ENCODE peak calls at places on chromosomes 1 and 21, in five cellular contexts. R, L, D, A and H are unnamed samples.
A peak's percentile ranks its signal among the peaks of the same experiment; 100 is the strongest.

GRCh38 chr1:42385283-42385682 is 4.7 kb downstream of the RIMKLA start:
- DNase-seq in R (no peak), L (no peak), D (no peak), A (peak; percentile 36), H (peak; percentile 3)

GRCh38 chr1:240739754-240740153 is 127.8 kb upstream of the GREM2 start:
- DNase-seq in R (no peak), L (no peak), D (no peak), A (no peak), H (no peak)

GRCh38 chr1:171252482-171252881 is 4.2 kb downstream of the FMO1 start:
- DNase-seq in R (no peak), L (peak; percentile 50), D (no peak), A (no peak), H (no peak)

GRCh38 chr1:172843444-172843843 is 184.5 kb downstream of the FASLG start:
- DNase-seq in R (no peak), L (no peak), D (no peak), A (no peak), H (no peak)

GRCh38 chr1:241464985-241465384 is 54.6 kb downstream of the FH start:
- DNase-seq in R (no peak), L (no peak), D (no peak), A (no peak), H (no peak)

GRCh38 chr21:26964379-26964778 is 2.5 kb downstream of the ADAMTS5 start:
- DNase-seq in R (no peak), L (no peak), D (no peak), A (no peak), H (no peak)

GRCh38 chr1:39462074-39462473 is 29.4 kb upstream of the BMP8A start:
- DNase-seq in R (no peak), L (no peak), D (no peak), A (no peak), H (no peak)

GRCh38 chr1:185570962-185571361 is 163.2 kb upstream of the HMCN1 start:
- DNase-seq in R (no peak), L (no peak), D (no peak), A (no peak), H (no peak)

GRCh38 chr1:41122851-41123518 is 101.5 kb upstream of the SLFNL1 start:
- DNase-seq in R (no peak), L (peak; percentile 12), D (peak; percentile 29), A (peak; percentile 36), H (peak; percentile 64)

GRCh38 chr1:95948023-95948422 is 714.0 kb downstream of the RWDD3 start:
- DNase-seq in R (no peak), L (no peak), D (no peak), A (no peak), H (no peak)

GRCh38 chr1:215482079-215482478 is 85.0 kb upstream of the KCTD3 start:
- DNase-seq in R (no peak), L (no peak), D (no peak), A (no peak), H (no peak)

GRCh38 chr1:224340711-224341384 is 10.9 kb upstream of the NVL start:
- DNase-seq in R (peak; percentile 27), L (no peak), D (no peak), A (peak; percentile 21), H (peak; percentile 15)

GRCh38 chr1:216238844-216239243 is 184.4 kb downstream of the USH2A start:
- DNase-seq in R (no peak), L (no peak), D (no peak), A (no peak), H (no peak)

GRCh38 chr1:156693858-156694562 is 11.4 kb downstream of the CRABP2 start:
- DNase-seq in R (no peak), L (no peak), D (no peak), A (peak; percentile 34), H (peak; percentile 51)

GRCh38 chr1:30042438-30043147 is 680.8 kb downstream of the MATN1 start:
- DNase-seq in R (no peak), L (no peak), D (no peak), A (no peak), H (no peak)

GRCh38 chr1:224539971-224540370 is 76.1 kb upstream of the CNIH3 start:
- DNase-seq in R (no peak), L (no peak), D (no peak), A (no peak), H (no peak)

GRCh38 chr1:191145834-191146233 is 668.2 kb upstream of the BRINP3 start:
- DNase-seq in R (no peak), L (no peak), D (no peak), A (no peak), H (no peak)